ENCODE peak calls at places on chromosomes 11 and 22, in seven cellular contexts. One of them, this sample, is unnamed.

GRCh38 chr22:35380537-35381423 is at the start of gene HMOX1:
- DNase-seq in uterus: peak
- DNase-seq in RWPE1: peak
- DNase-seq in right cardiac atrium: peak
- DNase-seq in pancreas: peak
- DNase-seq in A549: peak
- DNase-seq in HL-60: peak
- DNase-seq in this sample: peak

GRCh38 chr11:106077609-106078517 is at the start of gene AASDHPPT:
- DNase-seq in uterus: peak
- DNase-seq in right cardiac atrium: no peak
- DNase-seq in RWPE1: peak
- DNase-seq in HL-60: no peak
- DNase-seq in pancreas: peak
- DNase-seq in A549: peak
- DNase-seq in this sample: no peak

GRCh38 chr11:118532852-118533768 is 2.1 kb downstream of the TMEM25 start:
- DNase-seq in RWPE1: no peak
- DNase-seq in pancreas: no peak
- DNase-seq in A549: no peak
- DNase-seq in uterus: no peak
- DNase-seq in right cardiac atrium: no peak
- DNase-seq in HL-60: no peak
- DNase-seq in this sample: no peak

GRCh38 chr22:29481265-29482000 is 1.4 kb downstream of the NEFH start:
- DNase-seq in pancreas: no peak
- DNase-seq in uterus: no peak
- DNase-seq in RWPE1: no peak
- DNase-seq in HL-60: no peak
- DNase-seq in A549: no peak
- DNase-seq in right cardiac atrium: no peak
- DNase-seq in this sample: no peak

GRCh38 chr22:49103314-49104052 is 724.2 kb downstream of the BRD1 start:
- DNase-seq in pancreas: no peak
- DNase-seq in A549: no peak
- DNase-seq in uterus: no peak
- DNase-seq in right cardiac atrium: no peak
- DNase-seq in HL-60: no peak
- DNase-seq in RWPE1: no peak
- DNase-seq in this sample: no peak

GRCh38 chr22:37121887-37122591 is 12.5 kb upstream of the TMPRSS6 start:
- DNase-seq in RWPE1: peak
- DNase-seq in uterus: no peak
- DNase-seq in pancreas: no peak
- DNase-seq in A549: peak
- DNase-seq in HL-60: no peak
- DNase-seq in right cardiac atrium: no peak
- DNase-seq in this sample: peak

GRCh38 chr11:120141144-120142071 is 3.5 kb upstream of the TRIM29 start:
- DNase-seq in HL-60: no peak
- DNase-seq in uterus: no peak
- DNase-seq in pancreas: no peak
- DNase-seq in A549: no peak
- DNase-seq in right cardiac atrium: no peak
- DNase-seq in RWPE1: no peak
- DNase-seq in this sample: no peak

GRCh38 chr11:12800032-12800671 is 125.9 kb downstream of the TEAD1 start:
- DNase-seq in pancreas: no peak
- DNase-seq in RWPE1: peak
- DNase-seq in right cardiac atrium: no peak
- DNase-seq in A549: peak
- DNase-seq in HL-60: no peak
- DNase-seq in uterus: no peak
- DNase-seq in this sample: no peak

GRCh38 chr11:31089117-31089516 is 280.4 kb downstream of the DCDC1 start:
- DNase-seq in right cardiac atrium: no peak
- DNase-seq in RWPE1: no peak
- DNase-seq in uterus: no peak
- DNase-seq in HL-60: no peak
- DNase-seq in pancreas: no peak
- DNase-seq in A549: no peak
- DNase-seq in this sample: no peak

GRCh38 chr11:119000906-119001305 is 3.0 kb downstream of the CENATAC start:
- DNase-seq in RWPE1: no peak
- DNase-seq in right cardiac atrium: no peak
- DNase-seq in uterus: no peak
- DNase-seq in pancreas: no peak
- DNase-seq in HL-60: no peak
- DNase-seq in A549: no peak
- DNase-seq in this sample: no peak

GRCh38 chr22:29994941-29995340 is 85.3 kb upstream of the HORMAD2 start:
- DNase-seq in pancreas: no peak
- DNase-seq in A549: peak
- DNase-seq in RWPE1: no peak
- DNase-seq in right cardiac atrium: no peak
- DNase-seq in uterus: no peak
- DNase-seq in HL-60: no peak
- DNase-seq in this sample: no peak

GRCh38 chr11:129637983-129638776 is 177.5 kb upstream of the TMEM45B start:
- DNase-seq in uterus: no peak
- DNase-seq in pancreas: no peak
- DNase-seq in RWPE1: no peak
- DNase-seq in HL-60: no peak
- DNase-seq in right cardiac atrium: no peak
- DNase-seq in A549: no peak
- DNase-seq in this sample: no peak
- H3K27ac ChIP-seq in uterus: no peak
- H3K27ac ChIP-seq in pancreas: no peak
- H3K27ac ChIP-seq in RWPE1: peak
- H3K27ac ChIP-seq in HL-60: no peak
- H3K27ac ChIP-seq in right cardiac atrium: no peak
- H3K27ac ChIP-seq in A549: no peak
- H3K27ac ChIP-seq in this sample: no peak

GRCh38 chr22:26479792-26480610 is 3.6 kb downstream of the HPS4 start:
- DNase-seq in A549: no peak
- DNase-seq in uterus: no peak
- DNase-seq in right cardiac atrium: no peak
- DNase-seq in pancreas: no peak
- DNase-seq in RWPE1: no peak
- DNase-seq in HL-60: no peak
- DNase-seq in this sample: no peak

GRCh38 chr22:26479043-26479791 is 4.4 kb downstream of the HPS4 start:
- DNase-seq in pancreas: no peak
- DNase-seq in uterus: no peak
- DNase-seq in right cardiac atrium: no peak
- DNase-seq in HL-60: no peak
- DNase-seq in A549: no peak
- DNase-seq in RWPE1: no peak
- DNase-seq in this sample: no peak

GRCh38 chr22:26481694-26482093 is 1.9 kb downstream of the HPS4 start:
- DNase-seq in right cardiac atrium: no peak
- DNase-seq in A549: no peak
- DNase-seq in HL-60: no peak
- DNase-seq in uterus: no peak
- DNase-seq in pancreas: no peak
- DNase-seq in RWPE1: no peak
- DNase-seq in this sample: no peak

GRCh38 chr22:26481112-26481693 is 2.4 kb downstream of the HPS4 start:
- DNase-seq in A549: no peak
- DNase-seq in pancreas: no peak
- DNase-seq in right cardiac atrium: no peak
- DNase-seq in uterus: no peak
- DNase-seq in RWPE1: no peak
- DNase-seq in HL-60: no peak
- DNase-seq in this sample: no peak

GRCh38 chr22:26480611-26480932 is 3.0 kb downstream of the HPS4 start:
- DNase-seq in right cardiac atrium: no peak
- DNase-seq in pancreas: no peak
- DNase-seq in uterus: no peak
- DNase-seq in RWPE1: no peak
- DNase-seq in HL-60: no peak
- DNase-seq in A549: no peak
- DNase-seq in this sample: no peak
- H3K27ac ChIP-seq in right cardiac atrium: no peak
- H3K27ac ChIP-seq in pancreas: peak
- H3K27ac ChIP-seq in uterus: no peak
- H3K27ac ChIP-seq in RWPE1: peak
- H3K27ac ChIP-seq in HL-60: peak
- H3K27ac ChIP-seq in A549: no peak
- H3K27ac ChIP-seq in this sample: no peak

GRCh38 chr11:66782726-66783125 is 53.7 kb upstream of the SPTBN2 start:
- DNase-seq in right cardiac atrium: no peak
- DNase-seq in pancreas: no peak
- DNase-seq in A549: no peak
- DNase-seq in uterus: no peak
- DNase-seq in HL-60: no peak
- DNase-seq in RWPE1: no peak
- DNase-seq in this sample: no peak

GRCh38 chr11:66789097-66789890 is 53.9 kb upstream of the RCE1 start:
- DNase-seq in right cardiac atrium: no peak
- DNase-seq in RWPE1: no peak
- DNase-seq in pancreas: no peak
- DNase-seq in HL-60: no peak
- DNase-seq in A549: no peak
- DNase-seq in uterus: no peak
- DNase-seq in this sample: no peak

GRCh38 chr11:66784575-66784974 is 55.6 kb upstream of the SPTBN2 start:
- DNase-seq in uterus: no peak
- DNase-seq in HL-60: no peak
- DNase-seq in pancreas: no peak
- DNase-seq in right cardiac atrium: no peak
- DNase-seq in A549: no peak
- DNase-seq in RWPE1: no peak
- DNase-seq in this sample: no peak

GRCh38 chr11:66787934-66788758 is 55.1 kb upstream of the RCE1 start:
- DNase-seq in uterus: no peak
- DNase-seq in RWPE1: no peak
- DNase-seq in right cardiac atrium: no peak
- DNase-seq in A549: no peak
- DNase-seq in pancreas: no peak
- DNase-seq in HL-60: no peak
- DNase-seq in this sample: no peak
- H3K27ac ChIP-seq in uterus: no peak
- H3K27ac ChIP-seq in RWPE1: no peak
- H3K27ac ChIP-seq in right cardiac atrium: no peak
- H3K27ac ChIP-seq in A549: no peak
- H3K27ac ChIP-seq in pancreas: no peak
- H3K27ac ChIP-seq in HL-60: no peak
- H3K27ac ChIP-seq in this sample: no peak

GRCh38 chr11:70204466-70204799 is 1.3 kb downstream of the FADD start:
- DNase-seq in right cardiac atrium: no peak
- DNase-seq in uterus: no peak
- DNase-seq in pancreas: no peak
- DNase-seq in RWPE1: peak
- DNase-seq in HL-60: no peak
- DNase-seq in A549: no peak
- DNase-seq in this sample: no peak
- H3K27ac ChIP-seq in right cardiac atrium: no peak
- H3K27ac ChIP-seq in uterus: peak
- H3K27ac ChIP-seq in pancreas: peak
- H3K27ac ChIP-seq in RWPE1: peak
- H3K27ac ChIP-seq in HL-60: peak
- H3K27ac ChIP-seq in A549: peak
- H3K27ac ChIP-seq in this sample: peak

DNA sequence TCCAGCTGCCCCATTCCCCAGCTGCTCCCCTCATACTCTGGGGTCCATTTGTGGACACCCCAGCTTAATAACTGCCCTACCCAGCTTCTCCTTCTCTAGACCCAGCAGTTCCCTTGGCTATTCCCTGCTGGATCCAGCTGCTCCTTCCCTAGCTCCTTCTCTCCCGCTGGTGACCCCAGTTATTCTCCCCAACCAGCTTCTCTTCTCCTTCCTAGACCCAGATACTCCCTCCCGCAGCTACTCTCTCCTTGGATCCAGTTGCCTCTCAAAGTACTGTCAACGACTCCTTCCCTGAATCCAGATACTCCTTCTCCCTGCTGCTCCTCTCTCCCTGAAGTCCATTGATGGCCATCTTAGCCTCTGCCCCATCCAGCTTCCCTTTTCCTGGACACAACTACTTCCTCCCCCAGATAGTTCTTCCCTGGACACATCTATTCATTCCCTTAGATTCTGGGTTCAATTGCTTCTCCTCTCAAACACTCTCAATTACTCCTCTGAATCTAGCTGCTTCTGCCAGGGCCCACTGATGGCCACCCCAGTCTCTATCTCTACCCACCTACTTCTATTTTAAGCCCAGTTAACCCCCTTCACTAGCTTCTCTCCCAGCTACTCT is 11.6 kb downstream of the SELENOM start:
- DNase-seq in pancreas: no peak
- DNase-seq in RWPE1: no peak
- DNase-seq in uterus: no peak
- DNase-seq in right cardiac atrium: no peak
- DNase-seq in A549: no peak
- DNase-seq in HL-60: no peak
- DNase-seq in this sample: no peak
- H3K27ac ChIP-seq in pancreas: no peak
- H3K27ac ChIP-seq in RWPE1: no peak
- H3K27ac ChIP-seq in uterus: peak
- H3K27ac ChIP-seq in right cardiac atrium: no peak
- H3K27ac ChIP-seq in A549: no peak
- H3K27ac ChIP-seq in HL-60: no peak
- H3K27ac ChIP-seq in this sample: no peak

GRCh38 chr11:113118104-113118503 is 156.9 kb downstream of the NCAM1 start:
- DNase-seq in HL-60: no peak
- DNase-seq in RWPE1: no peak
- DNase-seq in uterus: no peak
- DNase-seq in A549: no peak
- DNase-seq in pancreas: no peak
- DNase-seq in right cardiac atrium: no peak
- DNase-seq in this sample: no peak
- H3K27ac ChIP-seq in HL-60: no peak
- H3K27ac ChIP-seq in RWPE1: no peak
- H3K27ac ChIP-seq in uterus: no peak
- H3K27ac ChIP-seq in A549: no peak
- H3K27ac ChIP-seq in pancreas: no peak
- H3K27ac ChIP-seq in right cardiac atrium: no peak
- H3K27ac ChIP-seq in this sample: no peak

DNA sequence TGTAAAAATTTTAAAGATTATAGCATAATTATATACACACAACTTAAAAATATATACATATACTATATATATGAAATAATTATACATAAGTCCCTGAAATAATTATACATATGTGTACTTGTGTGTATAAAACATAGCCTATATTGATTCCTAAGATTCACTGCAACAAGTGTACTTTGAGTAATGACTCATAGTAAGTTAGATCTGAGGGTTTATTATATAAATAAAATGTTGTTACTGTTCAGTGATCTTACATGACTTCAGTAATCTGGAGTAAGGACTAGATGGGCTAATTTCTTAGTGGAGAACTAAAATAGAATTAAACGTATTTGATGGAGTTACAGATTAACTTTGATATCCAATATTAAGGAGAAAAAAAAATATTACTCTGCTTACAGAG is 350.5 kb downstream of the CNTN5 start:
- DNase-seq in pancreas: no peak
- DNase-seq in RWPE1: no peak
- DNase-seq in A549: no peak
- DNase-seq in HL-60: no peak
- DNase-seq in right cardiac atrium: no peak
- DNase-seq in uterus: no peak
- DNase-seq in this sample: no peak
- H3K27ac ChIP-seq in pancreas: no peak
- H3K27ac ChIP-seq in RWPE1: no peak
- H3K27ac ChIP-seq in A549: no peak
- H3K27ac ChIP-seq in HL-60: no peak
- H3K27ac ChIP-seq in right cardiac atrium: no peak
- H3K27ac ChIP-seq in uterus: no peak
- H3K27ac ChIP-seq in this sample: no peak

This sample was measured in left lung.